ENCODE peak calls at places on chromosomes 2 and 18, in seven cellular contexts. J, K, P, Q, I, F and C are unnamed samples. For H3K27me3, the result is how much of the 10 kb centered on the place peaks cover.

GRCh38 chr18:76874643-76875389 is 52.5 kb downstream of the ZNF236 start:
- DNase-seq in I (no peak), K (no peak), Q (no peak), P (no peak), J (peak), F (peak), C (no peak)

GRCh38 chr2:219537657-219538487 is 5.7 kb downstream of the CHPF start:
- DNase-seq in F (peak), Q (no peak), P (no peak), K (no peak), I (no peak), J (peak), C (no peak)

GRCh38 chr2:155525194-155525593 is 807.3 kb downstream of the NR4A2 start:
- DNase-seq in K (no peak), P (no peak), Q (no peak), I (no peak), J (no peak), F (no peak), C (no peak)

GRCh38 chr2:120564213-120565094 is 171.2 kb upstream of the GLI2 start:
- DNase-seq in Q (no peak), K (peak), P (no peak), J (no peak), F (peak), I (no peak), C (no peak)

GRCh38 chr2:19138264-19138825 is 220.1 kb downstream of the OSR1 start:
- DNase-seq in Q (no peak), F (peak), P (no peak), K (no peak), I (no peak), J (no peak), C (no peak)

GRCh38 chr2:102289129-102289528 is 22.2 kb upstream of the IL1RL1 start:
- DNase-seq in F (no peak), P (no peak), Q (no peak), K (no peak), I (peak), J (no peak), C (no peak)

GRCh38 chr18:7750095-7750663 is 183.1 kb downstream of the PTPRM start:
- DNase-seq in I (no peak), P (no peak), J (no peak), K (no peak), F (no peak), Q (no peak), C (no peak)

GRCh38 chr2:202238234-202239197 is at the start of gene SUMO1:
- DNase-seq in K (peak), F (peak), Q (peak), J (peak), I (peak), P (peak), C (peak)

GRCh38 chr2:37669500-37669899 is 1.9 kb downstream of the CDC42EP3 start:
- DNase-seq in P (no peak), Q (no peak), F (no peak), K (no peak), J (no peak), I (no peak), C (no peak)

GRCh38 chr2:164644036-164644700 is 22.9 kb upstream of the GRB14 start:
- DNase-seq in I (no peak), K (no peak), F (no peak), P (no peak), Q (no peak), J (no peak), C (no peak)

GRCh38 chr2:197908940-197909339 is 104.5 kb downstream of the PLCL1 start:
- DNase-seq in J (peak), I (no peak), P (no peak), K (no peak), Q (no peak), F (no peak), C (no peak)

GRCh38 chr2:216516730-216517350 is 18.2 kb downstream of the RPL37A start:
- DNase-seq in I (peak), Q (no peak), P (no peak), F (peak), K (no peak), J (peak), C (no peak)

GRCh38 chr2:64288321-64288931 is 144.2 kb upstream of the PELI1 start:
- DNase-seq in F (peak), P (no peak), Q (no peak), J (peak), I (no peak), K (no peak), C (no peak)

GRCh38 chr2:64283641-64284371 is 139.6 kb upstream of the PELI1 start:
- DNase-seq in Q (peak), K (no peak), J (no peak), F (no peak), I (no peak), P (peak), C (no peak)

GRCh38 chr2:64287321-64287720 is 143.1 kb upstream of the PELI1 start:
- DNase-seq in Q (no peak), P (no peak), F (no peak), J (no peak), I (no peak), K (no peak), C (no peak)

GRCh38 chr2:64284751-64285150 is 140.5 kb upstream of the PELI1 start:
- DNase-seq in K (no peak), I (no peak), P (no peak), J (no peak), Q (no peak), F (no peak), C (peak)

GRCh38 chr2:64283015-64283570 is 138.9 kb upstream of the PELI1 start:
- DNase-seq in J (no peak), I (no peak), F (no peak), P (no peak), K (no peak), Q (no peak), C (no peak)
- H3K4me3 ChIP-seq in J (no peak), I (no peak), F (no peak), P (no peak), K (no peak), Q (peak), C (no peak)

GRCh38 chr2:70645733-70646420 is 92.3 kb upstream of the TGFA start:
- DNase-seq in I (peak), P (no peak), F (peak), Q (no peak), K (no peak), J (no peak), C (no peak)
- TF ChIP-seq CTCF in I (peak), P (no peak), F (peak), Q (no peak), K (no peak), J (no peak), C (no peak)

DNA sequence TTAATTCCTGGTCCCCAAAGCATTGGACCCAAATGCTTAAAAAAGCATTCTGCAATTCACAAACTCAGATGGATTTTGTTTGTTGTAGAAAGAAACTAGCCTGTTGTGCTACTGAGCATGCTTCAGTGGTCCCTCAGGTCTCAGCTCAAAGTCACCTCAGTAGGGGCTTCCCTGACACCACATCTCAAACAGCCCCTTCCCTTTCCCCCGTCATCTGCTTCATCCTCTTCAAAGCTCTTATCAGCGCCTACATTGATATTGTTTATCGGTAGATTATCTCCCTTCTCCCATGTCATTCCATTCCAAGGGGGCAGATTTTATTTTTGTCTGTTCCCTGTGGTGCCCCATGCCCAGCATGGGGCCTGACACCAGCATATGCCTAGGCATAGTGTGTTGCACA is 172.9 kb downstream of the CELF4 start:
- DNase-seq in F (no peak), J (no peak), K (no peak), Q (no peak), P (no peak), I (no peak), C (no peak)
- H3K27me3 ChIP-seq in F (under half), J (under half), K (under half), Q (under half), P (under half), I (under half), C (under half)

GRCh38 chr2:43130548-43130875 is 95.9 kb downstream of the ZFP36L2 start:
- DNase-seq in K (peak), F (no peak), P (no peak), I (no peak), Q (peak), J (no peak), C (peak)
- H3K4me3 ChIP-seq in K (no peak), F (no peak), P (peak), I (no peak), Q (peak), J (no peak), C (no peak)

GRCh38 chr2:77519888-77520506 is 2.2 kb downstream of the LRRTM4 start:
- DNase-seq in F (no peak), J (no peak), P (no peak), I (no peak), Q (no peak), K (no peak), C (no peak)

GRCh38 chr2:77520981-77521380 is 1.2 kb downstream of the LRRTM4 start:
- DNase-seq in J (peak), P (no peak), F (no peak), I (no peak), Q (no peak), K (no peak), C (no peak)

GRCh38 chr2:77522883-77523282 is 707 bp upstream of the LRRTM4 start:
- DNase-seq in F (peak), K (no peak), I (no peak), Q (no peak), J (no peak), P (no peak), C (no peak)

GRCh38 chr2:77521482-77521881 is 694 bp downstream of the LRRTM4 start:
- DNase-seq in P (no peak), I (no peak), J (no peak), Q (no peak), K (no peak), F (peak), C (no peak)

DNA sequence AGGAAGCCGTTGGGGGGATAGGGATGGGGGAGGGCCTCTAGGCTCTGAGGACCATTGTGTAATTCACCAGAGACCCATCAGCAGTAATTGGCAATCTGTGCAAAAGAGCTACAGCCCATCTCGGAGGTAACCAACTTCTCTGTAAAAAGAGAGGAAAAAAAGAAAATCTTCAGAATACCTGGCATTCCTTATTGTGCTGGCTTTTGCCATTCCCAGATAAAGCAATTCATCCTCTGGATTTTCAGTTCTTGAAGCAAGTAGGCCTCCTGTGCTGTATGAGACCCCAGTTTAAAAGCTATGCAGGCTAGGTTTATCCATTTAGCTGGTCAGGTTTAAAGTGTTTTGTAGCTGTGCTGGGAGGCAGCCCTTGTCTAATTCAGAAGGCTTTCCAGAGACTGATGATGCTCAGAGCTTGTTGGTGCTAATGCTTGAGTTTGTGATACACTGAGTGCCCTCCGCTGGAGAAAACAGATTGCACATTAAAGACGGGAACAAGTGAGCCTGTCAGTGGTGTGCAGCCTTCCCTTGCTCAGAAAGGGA is at the start of gene LRRTM4:
- DNase-seq in Q (no peak), K (no peak), F (peak), P (no peak), J (peak), I (no peak), C (no peak)
- TF ChIP-seq CTCF in Q (no peak), K (no peak), F (no peak), P (no peak), J (no peak), I (no peak), C (peak)